ENCODE peak calls at places on chromosomes 4 and X, in six cellular contexts. V, O, Q, F, X and U are unnamed samples.

GRCh38 chr4:129988957-129989356 is 893.0 kb downstream of the C4orf33 start:
- DNase-seq in V (no peak), O (no peak), Q (no peak), F (no peak), X (no peak), U (no peak)

GRCh38 chr4:185640809-185641675 is 105.7 kb upstream of the PDLIM3 start:
- DNase-seq in V (no peak), O (peak; percentile 61), Q (peak; percentile 36), F (no peak), X (no peak), U (no peak)

GRCh38 chrX:11757729-11758399 is at the start of gene MSL3:
- DNase-seq in V (peak; percentile 71), O (peak; percentile 66), Q (peak; percentile 64), F (no peak), X (peak; percentile 93), U (peak; percentile 76)

GRCh38 chr4:56410247-56410646 is 23.0 kb upstream of the AASDH start:
- DNase-seq in V (no peak), O (peak; percentile 97), Q (peak; percentile 76), F (no peak), X (no peak), U (peak; percentile 84)

GRCh38 chr4:98786866-98787265 is 128.5 kb upstream of the TSPAN5 start:
- DNase-seq in V (no peak), O (peak; percentile 11), Q (no peak), F (no peak), X (no peak), U (no peak)

GRCh38 chr4:122279670-122280069 is 99.1 kb upstream of the ADAD1 start:
- DNase-seq in V (no peak), O (no peak), Q (no peak), F (no peak), X (no peak), U (no peak)

GRCh38 chr4:7462509-7462971 is 27.8 kb upstream of the PSAPL1 start:
- DNase-seq in V (no peak), O (peak; percentile 27), Q (peak; percentile 52), F (no peak), X (no peak), U (peak; percentile 94)

GRCh38 chr4:32226201-32226600 is 1506.0 kb downstream of the PCDH7 start:
- DNase-seq in V (no peak), O (no peak), Q (no peak), F (no peak), X (no peak), U (no peak)

GRCh38 chr4:122819708-122820449 is 6.8 kb upstream of the FGF2 start:
- DNase-seq in V (no peak), O (peak; percentile 63), Q (no peak), F (no peak), X (no peak), U (no peak)

GRCh38 chr4:7519638-7520373 is 85.1 kb upstream of the PSAPL1 start:
- DNase-seq in V (no peak), O (peak; percentile 30), Q (no peak), F (no peak), X (no peak), U (no peak)

GRCh38 chr4:99986792-99987191 is 36.7 kb upstream of the H2AZ1 start:
- DNase-seq in V (no peak), O (no peak), Q (no peak), F (no peak), X (no peak), U (no peak)

GRCh38 chrX:21374163-21374993 is at the start of gene CNKSR2:
- DNase-seq in V (peak; percentile 58), O (peak; percentile 4), Q (peak; percentile 87), F (peak; percentile 13), X (peak; percentile 91), U (peak; percentile 87)

GRCh38 chr4:173797296-173797695 is 267.3 kb upstream of the HAND2 start:
- DNase-seq in V (no peak), O (no peak), Q (no peak), F (no peak), X (no peak), U (no peak)

GRCh38 chr4:12979797-12980196 is 504.3 kb downstream of the RAB28 start:
- DNase-seq in V (no peak), O (no peak), Q (no peak), F (no peak), X (no peak), U (no peak)

GRCh38 chr4:122377352-122377751 is 1.5 kb upstream of the ADAD1 start:
- DNase-seq in V (no peak), O (no peak), Q (no peak), F (no peak), X (no peak), U (no peak)

GRCh38 chr4:111800551-111800950 is 344.7 kb upstream of the FAM241A start:
- DNase-seq in V (no peak), O (no peak), Q (no peak), F (no peak), X (no peak), U (no peak)

GRCh38 chr4:140995058-140995457 is 138.2 kb downstream of the RNF150 start:
- DNase-seq in V (no peak), O (no peak), Q (no peak), F (no peak), X (no peak), U (no peak)

GRCh38 chrX:63330681-63331080 is 20.5 kb downstream of the SPIN4 start:
- DNase-seq in V (no peak), O (peak; percentile 5), Q (no peak), F (no peak), X (no peak), U (no peak)

GRCh38 chr4:182204042-182204441 is 39.2 kb upstream of the TENM3 start:
- DNase-seq in V (no peak), O (peak; percentile 33), Q (no peak), F (no peak), X (no peak), U (no peak)

GRCh38 chr4:183483997-183484396 is 20.9 kb upstream of the ING2 start:
- DNase-seq in V (no peak), O (no peak), Q (no peak), F (no peak), X (no peak), U (no peak)

GRCh38 chrX:107700317-107700774 is 72.0 kb downstream of the PRPS1 start:
- DNase-seq in V (no peak), O (peak; percentile 67), Q (peak; percentile 29), F (no peak), X (peak; percentile 56), U (peak; percentile 46)

GRCh38 chrX:135707880-135708279 is 5.6 kb upstream of the CT45A1 start:
- DNase-seq in V (no peak), O (peak; percentile 18), Q (peak; percentile 72), F (no peak), X (no peak), U (peak; percentile 56)

GRCh38 chrX:149497054-149497453 is 8.1 kb downstream of the IDS start:
- DNase-seq in V (no peak), O (no peak), Q (no peak), F (no peak), X (no peak), U (no peak)

GRCh38 chrX:40952855-40953254 is 132.4 kb upstream of the USP9X start:
- DNase-seq in V (no peak), O (peak; percentile 63), Q (no peak), F (no peak), X (no peak), U (no peak)

GRCh38 chr4:122718265-122718664 is 14.2 kb upstream of the BBS12 start:
- DNase-seq in V (no peak), O (no peak), Q (no peak), F (no peak), X (no peak), U (no peak)

GRCh38 chr4:149735796-149736195 is 79.8 kb downstream of the IQCM start:
- DNase-seq in V (no peak), O (no peak), Q (no peak), F (no peak), X (no peak), U (no peak)

GRCh38 chr4:99201687-99202086 is 17.4 kb downstream of the ADH6 start:
- DNase-seq in V (no peak), O (no peak), Q (no peak), F (no peak), X (no peak), U (no peak)

GRCh38 chr4:48300004-48300403 is 30.4 kb upstream of the TEC start:
- DNase-seq in V (no peak), O (peak; percentile 45), Q (no peak), F (no peak), X (no peak), U (no peak)

GRCh38 chr4:125956281-125956680 is 641.5 kb downstream of the FAT4 start:
- DNase-seq in V (no peak), O (no peak), Q (no peak), F (no peak), X (no peak), U (no peak)

GRCh38 chr4:165839615-165840333 is 33.3 kb upstream of the TLL1 start:
- DNase-seq in V (no peak), O (no peak), Q (no peak), F (no peak), X (no peak), U (no peak)

GRCh38 chrX:111071542-111072277 is 24.3 kb upstream of the PAK3 start:
- DNase-seq in V (no peak), O (no peak), Q (no peak), F (no peak), X (no peak), U (no peak)

GRCh38 chr4:78606035-78606434 is 54.5 kb downstream of the ANXA3 start:
- DNase-seq in V (no peak), O (no peak), Q (no peak), F (no peak), X (no peak), U (no peak)

GRCh38 chr4:17717301-17717700 is 64.1 kb downstream of the FAM184B start:
- DNase-seq in V (no peak), O (no peak), Q (no peak), F (no peak), X (no peak), U (peak; percentile 19)